ENCODE peak calls at places on chromosome 14, in five cellular contexts. F is NCI-H1436; M is GM12865; O is stimulated activated CD4-positive, alpha-beta T cell treated with anti-CD3 and anti-CD28 coated beads, Interleukin-4, amount 100 ng/mL, for 48 hours; C is neural crest cell. I is an unnamed sample.

GRCh38 chr14:89540830-89541470 is 123.9 kb upstream of the FOXN3 start:
- DNase-seq in F (no peak), M (no peak), O (no peak), C (no peak), I (no peak)

GRCh38 chr14:61719344-61720301 is 24.3 kb downstream of the HIF1A start:
- DNase-seq in F (no peak), M (peak), O (no peak), C (no peak), I (no peak)

GRCh38 chr14:102759416-102759815 is 17.8 kb upstream of the TRAF3 start:
- DNase-seq in F (peak), M (no peak), O (no peak), C (no peak), I (no peak)

GRCh38 chr14:90429764-90430163 is 32.9 kb downstream of the CALM1 start:
- DNase-seq in F (no peak), M (no peak), O (no peak), C (no peak), I (no peak)

GRCh38 chr14:65985976-65986375 is 500.2 kb upstream of the CCDC196 start:
- DNase-seq in F (no peak), M (no peak), O (no peak), C (no peak), I (no peak)

GRCh38 chr14:70709726-70710382 is 68.1 kb downstream of the TTC9 start:
- DNase-seq in F (peak), M (no peak), O (no peak), C (no peak), I (no peak)

GRCh38 chr14:47763188-47763854 is 87.9 kb upstream of the MDGA2 start:
- DNase-seq in F (no peak), M (no peak), O (no peak), C (no peak), I (no peak)

GRCh38 chr14:55370883-55371455 is 40.7 kb downstream of the ATG14 start:
- DNase-seq in F (no peak), M (no peak), O (no peak), C (no peak), I (no peak)

GRCh38 chr14:74429991-74430390 is 4.0 kb upstream of the SYNDIG1L start:
- DNase-seq in F (no peak), M (no peak), O (no peak), C (no peak), I (no peak)

GRCh38 chr14:67971627-67972625 is 152.3 kb downstream of the RAD51B start:
- DNase-seq in F (peak), M (no peak), O (no peak), C (no peak), I (no peak)

GRCh38 chr14:105055736-105056302 is 9.4 kb downstream of the GPR132 start:
- DNase-seq in F (no peak), M (no peak), O (no peak), C (no peak), I (no peak)

GRCh38 chr14:76964695-76965094 is 63.8 kb downstream of the IRF2BPL start:
- DNase-seq in F (no peak), M (peak), O (peak), C (no peak), I (no peak)

GRCh38 chr14:75452900-75453816 is 25.3 kb downstream of the JDP2 start:
- DNase-seq in F (no peak), M (no peak), O (no peak), C (peak), I (peak)

GRCh38 chr14:61140872-61141271 is 140.3 kb downstream of the TMEM30B start:
- DNase-seq in F (no peak), M (no peak), O (no peak), C (no peak), I (no peak)

GRCh38 chr14:72535485-72535884 is 358.4 kb downstream of the DPF3 start:
- DNase-seq in F (no peak), M (peak), O (no peak), C (no peak), I (no peak)

GRCh38 chr14:105123266-105123665 is 45.3 kb downstream of the JAG2 start:
- DNase-seq in F (no peak), M (no peak), O (no peak), C (no peak), I (no peak)

GRCh38 chr14:70094106-70094505 is 94.6 kb downstream of the SLC8A3 start:
- DNase-seq in F (no peak), M (no peak), O (no peak), C (no peak), I (no peak)

GRCh38 chr14:97978336-97978735 is 1181.2 kb downstream of the VRK1 start:
- DNase-seq in F (peak), M (peak), O (peak), C (peak), I (peak)